ENCODE peak calls at places on chromosomes 1 and 21, in nine cellular contexts. E is H1; G is transverse colon; P is suprapubic skin; K is GM12864; C is AG08395; H is right cardiac atrium; M is CD8-positive, alpha-beta memory T cell; F is Peyer's patch. N is an unnamed sample.

GRCh38 chr1:110083453-110084225 is 13.2 kb upstream of the ALX3 start:
- DNase-seq in F (no peak), H (no peak), E (no peak), K (no peak), G (no peak), C (no peak), M (no peak), P (no peak), N (peak; percentile 39)

GRCh38 chr21:42222386-42222785 is 3.4 kb downstream of the ABCG1 start:
- DNase-seq in M (no peak), E (no peak), P (peak; percentile 67), H (no peak), F (no peak), C (no peak), K (no peak), G (no peak), N (no peak)

GRCh38 chr21:37370152-37371040 is 3.8 kb downstream of the DYRK1A start:
- DNase-seq in H (no peak), C (no peak), P (no peak), G (no peak), M (no peak), E (no peak), K (no peak), F (no peak), N (no peak)

GRCh38 chr21:39676054-39676771 is 63.5 kb downstream of the B3GALT5 start:
- DNase-seq in E (no peak), P (no peak), H (no peak), M (no peak), G (peak; percentile 31), F (no peak), K (no peak), C (peak; percentile 57), N (peak; percentile 56)

GRCh38 chr1:227396539-227397355 is 78.5 kb upstream of the CDC42BPA start:
- DNase-seq in P (no peak), F (no peak), H (no peak), C (no peak), G (no peak), E (no peak), K (no peak), M (no peak), N (no peak)

GRCh38 chr1:1986451-1987141 is 17.0 kb downstream of the CFAP74 start:
- DNase-seq in E (no peak), H (no peak), C (no peak), F (no peak), M (no peak), P (no peak), K (no peak), G (no peak), N (no peak)

GRCh38 chr1:243482237-243483022 is 226.6 kb downstream of the SDCCAG8 start:
- DNase-seq in F (no peak), P (no peak), C (peak; percentile 87), G (no peak), E (no peak), M (no peak), K (no peak), H (peak; percentile 58), N (no peak)

GRCh38 chr1:25433389-25434186 is 2.9 kb downstream of the MACO1 start:
- DNase-seq in K (no peak), H (no peak), E (no peak), M (no peak), C (peak; percentile 6), P (no peak), F (no peak), G (no peak), N (no peak)

GRCh38 chr1:245704765-245705164 is 550.0 kb downstream of the KIF26B start:
- DNase-seq in M (no peak), G (no peak), K (no peak), P (no peak), F (no peak), E (no peak), C (peak; percentile 48), H (no peak), N (no peak)

GRCh38 chr1:53747841-53748240 is 8.9 kb upstream of the GLIS1 start:
- DNase-seq in E (no peak), M (no peak), G (no peak), K (no peak), F (no peak), C (no peak), H (no peak), P (no peak), N (no peak)

GRCh38 chr21:35593000-35593502 is 467.3 kb downstream of the SETD4 start:
- DNase-seq in E (no peak), G (no peak), F (no peak), C (no peak), K (no peak), M (no peak), P (no peak), H (no peak), N (no peak)

GRCh38 chr1:220764757-220765156 is 16.6 kb downstream of the MTARC2 start:
- DNase-seq in G (no peak), F (no peak), C (no peak), K (no peak), P (no peak), H (no peak), E (no peak), M (no peak), N (no peak)

GRCh38 chr1:172670791-172671190 is 11.9 kb downstream of the FASLG start:
- DNase-seq in H (no peak), G (no peak), K (peak; percentile 19), F (no peak), C (no peak), P (no peak), E (no peak), M (peak; percentile 86), N (no peak)

GRCh38 chr1:23718482-23718881 is 24.8 kb upstream of the ELOA start:
- DNase-seq in M (no peak), H (no peak), K (no peak), C (peak; percentile 53), F (no peak), E (peak; percentile 59), G (no peak), P (no peak), N (no peak)

GRCh38 chr1:236009193-236009592 is 55.7 kb downstream of the NID1 start:
- DNase-seq in G (no peak), K (no peak), C (no peak), P (no peak), M (no peak), H (no peak), F (no peak), E (no peak), N (no peak)

GRCh38 chr1:8816306-8816705 is 1.1 kb downstream of the RERE start:
- DNase-seq in C (peak; percentile 17), K (no peak), G (no peak), H (no peak), E (no peak), M (no peak), P (no peak), F (no peak), N (no peak)

GRCh38 chr1:22053018-22053860 is 730 bp downstream of the CDC42 start:
- DNase-seq in C (peak; percentile 72), M (peak; percentile 74), F (peak; percentile 86), P (peak; percentile 82), H (peak; percentile 74), E (no peak), G (peak; percentile 65), K (no peak), N (peak; percentile 77)

GRCh38 chr1:983736-984475 is 2.0 kb upstream of the PERM1 start:
- DNase-seq in P (no peak), K (no peak), M (peak; percentile 57), C (peak; percentile 73), F (peak; percentile 72), H (peak; percentile 51), G (peak; percentile 51), E (no peak), N (peak; percentile 65)

GRCh38 chr1:184296466-184297243 is 90.2 kb upstream of the C1orf21 start:
- DNase-seq in F (no peak), C (peak; percentile 77), H (peak; percentile 94), M (no peak), P (peak; percentile 88), K (no peak), G (peak; percentile 73), E (no peak), N (peak; percentile 91)

GRCh38 chr1:53134042-53134485 is 8.4 kb downstream of the SLC1A7 start:
- DNase-seq in G (no peak), F (peak; percentile 16), P (peak; percentile 49), H (no peak), K (no peak), E (no peak), C (no peak), M (no peak), N (no peak)

GRCh38 chr1:42765271-42765670 is 1.6 kb downstream of the P3H1 start:
- DNase-seq in P (no peak), G (no peak), C (no peak), M (no peak), H (no peak), F (no peak), E (no peak), K (no peak), N (no peak)

GRCh38 chr1:167427843-167428242 is 90.5 kb downstream of the CD247 start:
- DNase-seq in E (no peak), H (no peak), M (no peak), G (no peak), P (no peak), K (no peak), F (no peak), C (no peak), N (no peak)

GRCh38 chr21:41774467-41775151 is 7.8 kb upstream of the RIPK4 start:
- DNase-seq in E (no peak), M (no peak), H (no peak), C (no peak), F (no peak), G (no peak), P (no peak), K (no peak), N (no peak)

N was measured in Right ventricle myocardium superior.